ENCODE peak calls at places on chromosome 14, in four cellular contexts. One of them, this sample, is unnamed. For H3K4me1, H3K27me3 and H3K9me3, the result is how much of the 10 kb centered on the place peaks cover.

GRCh38 chr14:81784084-81784483 is 250.4 kb upstream of the SEL1L start:
- DNase-seq in HCT116: no peak
- DNase-seq in prostate gland: no peak
- DNase-seq in adipocyte: no peak
- DNase-seq in this sample: no peak

GRCh38 chr14:24289649-24290283 is 9.8 kb downstream of the DHRS1 start:
- DNase-seq in HCT116: no peak
- DNase-seq in prostate gland: no peak
- DNase-seq in adipocyte: no peak
- DNase-seq in this sample: no peak

GRCh38 chr14:21978184-21978998 is 304.8 kb upstream of the OR4E1 start:
- DNase-seq in HCT116: peak
- DNase-seq in prostate gland: no peak
- DNase-seq in adipocyte: peak
- DNase-seq in this sample: peak

GRCh38 chr14:29805415-29806123 is 122.1 kb downstream of the PRKD1 start:
- DNase-seq in HCT116: no peak
- DNase-seq in prostate gland: no peak
- DNase-seq in adipocyte: peak
- DNase-seq in this sample: no peak

GRCh38 chr14:56195727-56196126 is 77.5 kb downstream of the PELI2 start:
- DNase-seq in HCT116: no peak
- DNase-seq in prostate gland: no peak
- DNase-seq in adipocyte: no peak
- DNase-seq in this sample: no peak

GRCh38 chr14:62662811-62663477 is 382.3 kb downstream of the KCNH5 start:
- DNase-seq in HCT116: no peak
- DNase-seq in prostate gland: no peak
- DNase-seq in adipocyte: peak
- DNase-seq in this sample: no peak

GRCh38 chr14:72553161-72553560 is 340.7 kb downstream of the DPF3 start:
- DNase-seq in HCT116: no peak
- DNase-seq in prostate gland: no peak
- DNase-seq in adipocyte: no peak
- DNase-seq in this sample: no peak

GRCh38 chr14:73245401-73246325 is 8.4 kb downstream of the PAPLN start:
- DNase-seq in HCT116: no peak
- DNase-seq in prostate gland: no peak
- DNase-seq in adipocyte: peak
- DNase-seq in this sample: no peak

GRCh38 chr14:64746298-64747250 is 42.4 kb downstream of the PLEKHG3 start:
- DNase-seq in HCT116: no peak
- DNase-seq in prostate gland: no peak
- DNase-seq in adipocyte: peak
- DNase-seq in this sample: no peak

GRCh38 chr14:99478133-99478532 is 2.5 kb downstream of the SETD3 start:
- DNase-seq in HCT116: no peak
- DNase-seq in prostate gland: no peak
- DNase-seq in adipocyte: no peak
- DNase-seq in this sample: no peak

GRCh38 chr14:99481745-99482099 is 513 bp downstream of the CCNK start:
- DNase-seq in HCT116: no peak
- DNase-seq in prostate gland: peak
- DNase-seq in adipocyte: peak
- DNase-seq in this sample: no peak

GRCh38 chr14:99479903-99480855 is 480 bp downstream of the SETD3 start:
- DNase-seq in HCT116: peak
- DNase-seq in prostate gland: peak
- DNase-seq in adipocyte: peak
- DNase-seq in this sample: no peak

GRCh38 chr14:99480856-99481744 is at the start of the genes CCNK and SETD3:
- DNase-seq in HCT116: peak
- DNase-seq in prostate gland: peak
- DNase-seq in adipocyte: peak
- DNase-seq in this sample: peak

GRCh38 chr14:99479160-99479902 is 1.3 kb downstream of the SETD3 start:
- DNase-seq in HCT116: no peak
- DNase-seq in prostate gland: no peak
- DNase-seq in adipocyte: peak
- DNase-seq in this sample: no peak
- H3K4me1 ChIP-seq in HCT116: under half
- H3K4me1 ChIP-seq in prostate gland: under half
- H3K4me1 ChIP-seq in adipocyte: half or more
- H3K4me1 ChIP-seq in this sample: under half

DNA sequence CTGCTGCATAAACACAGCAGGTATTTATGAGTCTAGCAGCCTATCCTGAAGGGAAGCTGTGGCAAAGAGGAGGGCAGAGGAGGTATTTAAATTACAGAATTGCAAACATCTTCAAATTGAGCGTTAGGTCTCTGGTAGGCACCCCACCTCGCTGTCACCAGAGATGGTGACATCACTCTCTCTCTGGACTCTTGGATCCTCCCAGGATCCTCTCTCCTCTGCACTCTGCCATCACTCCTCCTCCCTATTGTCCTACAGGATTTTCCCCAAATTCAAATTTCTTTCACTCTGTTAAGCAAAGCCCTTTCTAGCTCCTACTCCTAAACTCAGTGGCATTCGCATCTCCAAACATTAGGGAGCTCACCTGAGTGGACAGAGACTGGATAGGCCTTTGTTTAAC is 6.7 kb downstream of the PLEKHD1 start:
- DNase-seq in HCT116: no peak
- DNase-seq in prostate gland: no peak
- DNase-seq in adipocyte: no peak
- DNase-seq in this sample: no peak
- H3K27me3 ChIP-seq in HCT116: under half
- H3K27me3 ChIP-seq in prostate gland: under half
- H3K27me3 ChIP-seq in adipocyte: half or more
- H3K27me3 ChIP-seq in this sample: under half

GRCh38 chr14:105861985-105862465 is 335.6 kb downstream of the TMEM121 start:
- DNase-seq in HCT116: no peak
- DNase-seq in prostate gland: no peak
- DNase-seq in adipocyte: no peak
- DNase-seq in this sample: no peak
- H3K9me3 ChIP-seq in HCT116: under half
- H3K9me3 ChIP-seq in prostate gland: under half
- H3K9me3 ChIP-seq in adipocyte: under half
- H3K9me3 ChIP-seq in this sample: under half

GRCh38 chr14:103126873-103127304 is 3.6 kb downstream of the TNFAIP2 start:
- DNase-seq in HCT116: no peak
- DNase-seq in prostate gland: peak
- DNase-seq in adipocyte: peak
- DNase-seq in this sample: no peak
- H3K4me1 ChIP-seq in HCT116: under half
- H3K4me1 ChIP-seq in prostate gland: under half
- H3K4me1 ChIP-seq in adipocyte: half or more
- H3K4me1 ChIP-seq in this sample: under half

GRCh38 chr14:95817271-95817670 is 59.4 kb upstream of the TUNAR start:
- DNase-seq in HCT116: no peak
- DNase-seq in prostate gland: no peak
- DNase-seq in adipocyte: no peak
- DNase-seq in this sample: no peak
- H3K27me3 ChIP-seq in HCT116: half or more
- H3K27me3 ChIP-seq in prostate gland: under half
- H3K27me3 ChIP-seq in adipocyte: under half
- H3K27me3 ChIP-seq in this sample: under half

GRCh38 chr14:28707814-28708213 is 58.8 kb upstream of the FOXG1 start:
- DNase-seq in HCT116: no peak
- DNase-seq in prostate gland: no peak
- DNase-seq in adipocyte: peak
- DNase-seq in this sample: no peak
- H3K9me3 ChIP-seq in HCT116: under half
- H3K9me3 ChIP-seq in prostate gland: under half
- H3K9me3 ChIP-seq in adipocyte: under half
- H3K9me3 ChIP-seq in this sample: under half